ENCODE peak calls at places on chromosomes 11 and 22, in four cellular contexts. J is NCI-H345, G is AG20443, F is amniotic stem cell. R is an unnamed sample.

GRCh38 chr22:39574779-39575551 is 4.4 kb downstream of the CACNA1I start:
- DNase-seq in J (no peak), G (peak; percentile 88), F (peak; percentile 75), R (no peak)

GRCh38 chr11:96037267-96037990 is 113.5 kb upstream of the MTMR2 start:
- DNase-seq in J (peak; percentile 20), G (peak; percentile 67), F (no peak), R (no peak)

GRCh38 chr22:29813563-29813962 is 24.5 kb downstream of the ASCC2 start:
- DNase-seq in J (no peak), G (no peak), F (no peak), R (no peak)

GRCh38 chr11:93370260-93370659 is 39.7 kb downstream of the DEUP1 start:
- DNase-seq in J (no peak), G (no peak), F (no peak), R (no peak)

GRCh38 chr11:92827132-92827531 is 142.3 kb upstream of the MTNR1B start:
- DNase-seq in J (no peak), G (no peak), F (no peak), R (no peak)

GRCh38 chr11:110249066-110249465 is 47.3 kb downstream of the RDX start:
- DNase-seq in J (no peak), G (peak; percentile 8), F (no peak), R (no peak)

GRCh38 chr11:76074178-76075112 is 131.9 kb downstream of the WNT11 start:
- DNase-seq in J (no peak), G (peak; percentile 49), F (no peak), R (no peak)

GRCh38 chr11:71500601-71501021 is 26.5 kb upstream of the KRTAP5-7 start:
- DNase-seq in J (no peak), G (no peak), F (no peak), R (no peak)

GRCh38 chr22:49564666-49565515 is 262.8 kb downstream of the BRD1 start:
- DNase-seq in J (no peak), G (no peak), F (no peak), R (no peak)

GRCh38 chr22:21073023-21073422 is 27.3 kb downstream of the LRRC74B start:
- DNase-seq in J (no peak), G (peak; percentile 7), F (no peak), R (no peak)

GRCh38 chr11:128419012-128419767 is 168.2 kb downstream of the ETS1 start:
- DNase-seq in J (no peak), G (no peak), F (no peak), R (no peak)

GRCh38 chr11:16408619-16409018 is 52.3 kb upstream of the SOX6 start:
- DNase-seq in J (no peak), G (no peak), F (no peak), R (no peak)

GRCh38 chr22:44733426-44734106 is 18.8 kb upstream of the ARHGAP8 start:
- DNase-seq in J (no peak), G (no peak), F (no peak), R (no peak)

GRCh38 chr11:32919338-32919737 is 26.7 kb downstream of the QSER1 start:
- DNase-seq in J (no peak), G (no peak), F (no peak), R (no peak)

GRCh38 chr11:105151936-105152554 is 12.5 kb upstream of the CARD18 start:
- DNase-seq in J (no peak), G (no peak), F (no peak), R (no peak)

GRCh38 chr11:115678942-115679341 is 174.7 kb upstream of the CADM1 start:
- DNase-seq in J (no peak), G (no peak), F (no peak), R (no peak)

GRCh38 chr22:38345782-38346181 is 28.5 kb upstream of the CSNK1E start:
- DNase-seq in J (no peak), G (no peak), F (no peak), R (no peak)

GRCh38 chr11:69705901-69706787 is 2.3 kb upstream of the FGF19 start:
- DNase-seq in J (no peak), G (no peak), F (no peak), R (no peak)

GRCh38 chr22:42626951-42627625 is 12.4 kb upstream of the POLDIP3 start:
- DNase-seq in J (no peak), G (no peak), F (no peak), R (no peak)

GRCh38 chr11:79174045-79175008 is 266.5 kb downstream of the TENM4 start:
- DNase-seq in J (no peak), G (peak; percentile 21), F (no peak), R (no peak)

GRCh38 chr11:947744-948143 is 22.1 kb downstream of the AP2A2 start:
- DNase-seq in J (no peak), G (no peak), F (no peak), R (no peak)

GRCh38 chr22:21865041-21865440 is 2.4 kb downstream of the MAPK1 start:
- DNase-seq in J (no peak), G (peak; percentile 72), F (peak; percentile 85), R (no peak)

GRCh38 chr22:40463017-40463631 is 92.7 kb downstream of the SGSM3 start:
- DNase-seq in J (no peak), G (no peak), F (no peak), R (peak; percentile 49)

GRCh38 chr22:21646608-21647590 is 4.8 kb downstream of the SDF2L1 start:
- DNase-seq in J (peak; percentile 74), G (peak; percentile 82), F (peak; percentile 53), R (peak; percentile 82)